ENCODE peak calls at places on chromosomes 2 and 18, in six cellular contexts. Z is mesendoderm; C is transverse colon; G is tibial artery; A is CD8-positive, alpha-beta T cell; U is right lobe of liver. D is an unnamed sample.

GRCh38 chr2:144426981-144427479 is 92.9 kb downstream of the ZEB2 start:
- DNase-seq in A (no peak), G (no peak), U (no peak), C (no peak), Z (peak; percentile 63), D (no peak)

GRCh38 chr2:74835831-74836674 is 2.1 kb downstream of the HK2 start:
- DNase-seq in Z (peak; percentile 90), A (no peak), C (no peak), U (no peak), G (no peak), D (peak; percentile 49)

GRCh38 chr18:33751613-33752221 is 173.7 kb downstream of the ASXL3 start:
- DNase-seq in C (no peak), Z (peak; percentile 38), U (no peak), G (no peak), A (no peak), D (no peak)

GRCh38 chr2:59851848-59852475 is 701.5 kb downstream of the BCL11A start:
- DNase-seq in A (no peak), U (no peak), C (peak; percentile 8), G (no peak), Z (peak; percentile 44), D (no peak)

GRCh38 chr2:71466301-71467179 is 13.2 kb downstream of the DYSF start:
- DNase-seq in Z (peak; percentile 47), G (no peak), U (peak; percentile 77), A (no peak), C (no peak), D (no peak)

GRCh38 chr2:238382381-238382781 is 44.3 kb upstream of the ASB1 start:
- DNase-seq in Z (no peak), U (no peak), C (no peak), G (no peak), A (no peak), D (no peak)

GRCh38 chr2:65113229-65113628 is 16.7 kb downstream of the RAB1A start:
- DNase-seq in C (no peak), G (no peak), Z (no peak), A (no peak), U (no peak), D (no peak)

GRCh38 chr2:209937893-209938292 is 64.5 kb upstream of the RPE start:
- DNase-seq in Z (no peak), C (no peak), A (no peak), G (no peak), U (no peak), D (no peak)

GRCh38 chr18:6920099-6920955 is 190.8 kb downstream of the ARHGAP28 start:
- DNase-seq in G (peak; percentile 47), C (peak; percentile 73), A (no peak), U (no peak), Z (peak; percentile 93), D (no peak)

GRCh38 chr2:68385232-68385906 is 20.3 kb downstream of the PLEK start:
- DNase-seq in A (no peak), Z (no peak), G (no peak), C (no peak), U (no peak), D (no peak)

GRCh38 chr2:12702661-12703121 is 14.0 kb upstream of the TRIB2 start:
- DNase-seq in A (no peak), C (no peak), Z (peak; percentile 52), G (no peak), U (no peak), D (no peak)

GRCh38 chr18:48007955-48008701 is 77.7 kb upstream of the SMAD2 start:
- DNase-seq in A (peak; percentile 33), U (peak; percentile 73), Z (peak; percentile 94), C (peak; percentile 73), G (no peak), D (peak; percentile 57)

GRCh38 chr18:59902993-59903610 is 3.3 kb downstream of the PMAIP1 start:
- DNase-seq in U (no peak), Z (no peak), C (no peak), G (no peak), A (no peak), D (no peak)

GRCh38 chr2:189661957-189662321 is 680 bp downstream of the ASNSD1 start:
- DNase-seq in G (no peak), A (no peak), C (no peak), U (no peak), Z (no peak), D (peak; percentile 11)

GRCh38 chr2:223613017-223613950 is 11.1 kb upstream of the SCG2 start:
- DNase-seq in A (no peak), Z (peak; percentile 91), C (peak; percentile 54), U (no peak), G (peak; percentile 89), D (no peak)

GRCh38 chr2:42089340-42089925 is 41.6 kb downstream of the PKDCC start:
- DNase-seq in U (peak; percentile 71), G (peak; percentile 28), Z (peak; percentile 89), C (peak; percentile 69), A (no peak), D (peak; percentile 55)

GRCh38 chr2:191625016-191625415 is 52.9 kb upstream of the NABP1 start:
- DNase-seq in Z (no peak), C (no peak), U (no peak), G (no peak), A (no peak), D (peak; percentile 60)

GRCh38 chr2:229407170-229407569 is 136.1 kb upstream of the PID1 start:
- DNase-seq in A (no peak), C (peak; percentile 52), U (no peak), G (peak; percentile 85), Z (peak; percentile 47), D (no peak)

GRCh38 chr2:124911560-124911959 is 886.5 kb downstream of the CNTNAP5 start:
- DNase-seq in G (no peak), Z (no peak), C (no peak), U (no peak), A (no peak), D (no peak)

GRCh38 chr18:62214790-62215189 is 27.7 kb downstream of the RELCH start:
- DNase-seq in Z (no peak), C (no peak), G (no peak), A (no peak), U (no peak), D (no peak)

DNA sequence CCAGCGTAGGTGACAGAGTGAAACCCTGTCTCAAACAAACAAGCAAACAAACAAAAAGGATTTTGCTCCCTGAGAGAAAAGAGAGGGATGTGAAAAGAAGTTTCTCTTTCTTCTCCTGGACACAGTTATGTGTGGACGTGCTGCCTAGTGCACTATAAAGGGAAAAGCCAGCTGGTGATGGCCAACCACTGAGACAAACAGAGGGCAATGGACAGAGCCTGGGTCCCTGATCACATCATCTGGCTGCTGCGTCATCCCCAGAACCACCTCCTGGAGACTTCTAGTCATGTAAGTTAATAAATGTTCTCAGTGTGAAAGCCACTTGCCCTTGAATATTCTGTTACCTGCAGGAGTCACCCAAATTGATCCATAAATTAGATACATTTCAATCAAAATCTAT is 184.9 kb downstream of the PDE11A start:
- DNase-seq in A (no peak), G (no peak), U (no peak), C (no peak), Z (no peak), D (no peak)
- H3K4me1 ChIP-seq in A (no peaks in the 10 kb centered on the region), G (no peaks in the 10 kb centered on the region), U (peaks cover 11% of the 10 kb centered on the region), C (peaks cover 4% of the 10 kb centered on the region), Z (no peaks in the 10 kb centered on the region), D (no peaks in the 10 kb centered on the region)

GRCh38 chr2:44549856-44550255 is 188.1 kb downstream of the CAMKMT start:
- DNase-seq in G (no peak), C (no peak), U (no peak), A (no peak), Z (no peak), D (no peak)
- H3K4me1 ChIP-seq in G (peaks cover 4% of the 10 kb centered on the region), C (no peaks in the 10 kb centered on the region), U (peaks cover 11% of the 10 kb centered on the region), A (no peaks in the 10 kb centered on the region), Z (peaks cover 8% of the 10 kb centered on the region), D (no peaks in the 10 kb centered on the region)

DNA sequence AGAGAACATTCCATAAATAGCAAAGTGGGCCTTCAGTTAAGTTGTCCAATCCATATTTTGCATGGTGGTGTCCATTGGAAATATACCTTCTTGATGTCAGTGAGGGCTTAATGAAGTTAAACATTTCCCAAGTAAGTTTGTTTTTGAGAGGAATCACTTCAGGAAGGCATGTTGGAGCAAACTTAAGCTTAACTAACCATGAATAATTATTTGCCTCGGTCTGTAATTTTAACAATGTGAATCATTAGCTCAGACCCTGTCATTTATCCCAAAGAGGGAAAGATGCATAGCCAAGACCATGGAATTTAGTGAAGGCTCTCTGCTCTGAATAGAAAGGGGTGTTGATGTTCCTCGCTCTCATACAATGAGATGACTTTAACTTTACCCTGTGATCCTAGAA is 47.4 kb downstream of the SPATS2L start:
- DNase-seq in A (no peak), U (no peak), Z (no peak), G (no peak), C (no peak), D (no peak)
- H3K4me1 ChIP-seq in A (no peaks in the 10 kb centered on the region), U (peaks cover 4% of the 10 kb centered on the region), Z (peaks cover 22% of the 10 kb centered on the region), G (peaks cover 31% of the 10 kb centered on the region), C (peaks cover 43% of the 10 kb centered on the region), D (no peaks in the 10 kb centered on the region)

GRCh38 chr2:45786831-45787357 is 135.4 kb downstream of the PRKCE start:
- DNase-seq in G (no peak), A (no peak), C (no peak), U (no peak), Z (peak; percentile 55), D (no peak)
- H3K4me1 ChIP-seq in G (no peaks in the 10 kb centered on the region), A (no peaks in the 10 kb centered on the region), C (peaks cover 8% of the 10 kb centered on the region), U (no peaks in the 10 kb centered on the region), Z (no peaks in the 10 kb centered on the region), D (no peaks in the 10 kb centered on the region)

DNA sequence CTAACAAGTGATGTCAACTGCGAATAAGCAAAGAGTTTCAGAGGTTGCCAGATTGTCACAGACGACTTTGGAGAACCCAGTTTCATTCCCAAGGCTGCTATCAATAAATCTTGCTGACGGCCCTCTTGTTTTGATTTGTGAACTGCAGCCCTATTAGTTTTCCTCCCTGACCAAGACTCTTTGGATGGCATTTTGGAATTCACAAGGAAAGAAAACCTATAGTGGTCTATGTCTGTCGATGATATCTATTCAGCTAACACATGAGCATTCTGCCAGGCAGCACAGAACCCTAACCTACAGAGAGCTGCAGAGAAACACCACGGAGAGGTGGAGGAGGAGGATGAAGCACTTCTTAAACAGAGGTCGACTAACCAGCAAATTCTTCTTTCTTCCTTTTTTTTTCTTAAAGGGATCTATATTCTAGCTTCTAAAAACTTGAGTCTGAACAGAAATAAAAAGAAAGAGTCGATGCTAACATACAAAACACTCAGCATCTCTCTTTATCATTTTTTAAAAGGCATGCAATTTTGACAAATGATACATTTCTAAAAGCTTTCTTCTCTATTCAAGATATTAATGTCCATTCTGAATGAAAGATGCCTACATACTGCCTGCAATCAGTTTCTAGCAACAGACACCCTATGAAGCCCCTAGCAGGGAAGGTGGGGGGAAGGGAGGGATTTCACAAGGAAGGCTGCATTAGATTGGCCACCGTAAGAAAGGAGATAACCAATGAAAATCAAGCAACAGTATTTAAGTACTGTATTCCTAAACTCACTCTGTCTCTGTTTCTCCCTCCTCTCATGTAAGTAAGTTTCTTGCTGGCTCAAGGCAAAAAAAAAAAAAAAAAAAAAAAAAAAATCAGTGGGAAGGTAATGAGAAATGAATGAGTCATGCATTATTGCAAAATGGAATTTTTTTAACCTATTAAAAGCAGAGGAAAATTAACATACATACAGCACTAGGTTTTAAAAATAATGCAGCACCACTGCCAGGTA is 83.0 kb upstream of the CHRNA1 start:
- DNase-seq in G (no peak), C (no peak), A (no peak), Z (peak; percentile 87), U (no peak), D (no peak)
- H3K4me1 ChIP-seq in G (no peaks in the 10 kb centered on the region), C (no peaks in the 10 kb centered on the region), A (no peaks in the 10 kb centered on the region), Z (peaks cover 6% of the 10 kb centered on the region), U (no peaks in the 10 kb centered on the region), D (no peaks in the 10 kb centered on the region)

DNA sequence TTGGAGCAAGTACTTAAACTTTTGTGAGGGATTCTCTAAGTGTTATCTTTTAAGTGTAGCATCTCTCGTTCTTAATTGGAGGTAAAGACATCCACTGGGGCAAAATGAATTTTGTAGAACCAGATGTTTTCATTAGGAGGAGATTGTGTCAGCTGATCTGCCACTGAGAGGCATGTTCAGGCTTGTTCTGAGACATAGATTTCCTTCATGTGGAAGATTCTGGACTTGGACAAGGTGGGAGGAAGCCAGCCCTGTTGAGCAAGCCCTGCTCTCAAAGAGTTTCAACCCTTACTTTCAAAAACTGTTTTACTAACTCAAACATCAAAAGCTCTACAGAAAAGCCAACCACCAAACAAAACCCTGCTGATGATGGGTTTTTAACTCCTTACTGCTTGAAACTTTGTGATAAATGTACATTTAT is 6.5 kb downstream of the MAP4K4 start:
- DNase-seq in G (peak; percentile 47), U (no peak), A (no peak), C (no peak), Z (no peak), D (peak; percentile 64)
- H3K4me1 ChIP-seq in G (peaks cover 47% of the 10 kb centered on the region), U (peaks cover 29% of the 10 kb centered on the region), A (peaks cover 84% of the 10 kb centered on the region), C (peaks cover 52% of the 10 kb centered on the region), Z (no peaks in the 10 kb centered on the region), D (peaks cover 77% of the 10 kb centered on the region)